ENCODE peak calls at places on chromosomes 4 and X, in seven cellular contexts. R, G, C, S, A, Q and U are unnamed samples.

GRCh38 chrX:56813318-56813837 is 84.3 kb downstream of the NBDY start:
- DNase-seq in A (no peak), R (no peak), Q (no peak), C (peak; percentile 16), G (no peak), S (no peak), U (peak; percentile 51)

GRCh38 chrX:12615061-12615460 is 176.2 kb upstream of the PRPS2 start:
- DNase-seq in Q (no peak), R (no peak), G (no peak), S (no peak), C (no peak), A (no peak), U (no peak)

GRCh38 chrX:148573119-148573518 is 72.7 kb downstream of the AFF2 start:
- DNase-seq in Q (no peak), R (no peak), C (no peak), A (no peak), S (no peak), G (no peak), U (no peak)

GRCh38 chr4:88481557-88481956 is 24.6 kb downstream of the HERC5 start:
- DNase-seq in A (no peak), R (no peak), G (no peak), Q (no peak), S (no peak), C (no peak), U (no peak)

GRCh38 chr4:48635310-48635709 is 144.8 kb downstream of the FRYL start:
- DNase-seq in Q (peak; percentile 9), A (no peak), R (no peak), S (no peak), C (no peak), G (no peak), U (no peak)

GRCh38 chr4:116323606-116324005 is 761.8 kb downstream of the TRAM1L1 start:
- DNase-seq in A (no peak), R (no peak), C (no peak), G (no peak), Q (no peak), S (no peak), U (no peak)

GRCh38 chrX:50814701-50815476 is 895 bp upstream of the SHROOM4 start:
- DNase-seq in G (no peak), R (no peak), A (no peak), S (no peak), Q (no peak), C (no peak), U (no peak)

GRCh38 chr4:24160358-24160757 is 270.5 kb upstream of the PPARGC1A start:
- DNase-seq in G (no peak), Q (no peak), C (no peak), S (no peak), R (no peak), A (no peak), U (no peak)

GRCh38 chr4:28229092-28229491 is 1368.5 kb downstream of the STIM2 start:
- DNase-seq in G (no peak), R (no peak), A (no peak), C (no peak), S (no peak), Q (no peak), U (no peak)

GRCh38 chr4:79367111-79367510 is 40.9 kb downstream of the GK2 start:
- DNase-seq in Q (no peak), C (no peak), G (no peak), S (no peak), A (no peak), R (no peak), U (no peak)

GRCh38 chr4:179307297-179308136 is 1865.3 kb upstream of the AGA start:
- DNase-seq in A (no peak), R (no peak), S (no peak), G (no peak), Q (peak; percentile 8), C (no peak), U (no peak)

GRCh38 chr4:6017030-6017429 is 1.2 kb downstream of the C4orf50 start:
- DNase-seq in S (no peak), A (no peak), C (no peak), Q (no peak), R (no peak), G (no peak), U (no peak)

GRCh38 chr4:182871616-182872015 is 45.6 kb downstream of the DCTD start:
- DNase-seq in A (no peak), R (no peak), Q (no peak), G (no peak), C (no peak), S (no peak), U (no peak)